ENCODE peak calls at places on chromosomes 6 and 20, in four cellular contexts. J, A, V and C are unnamed samples.

GRCh38 chr20:25204550-25205276 is 9.2 kb downstream of the ENTPD6 start:
- DNase-seq in A (no peak), V (no peak), J (no peak), C (no peak)

GRCh38 chr6:115972679-115973078 is 88.0 kb downstream of the FRK start:
- DNase-seq in V (no peak), A (no peak), J (no peak), C (no peak)

GRCh38 chr20:53961527-53961926 is 108.9 kb downstream of the BCAS1 start:
- DNase-seq in V (no peak), J (no peak), A (no peak), C (no peak)

GRCh38 chr6:32460528-32460927 is 20.8 kb downstream of the HLA-DRA start:
- DNase-seq in A (no peak), V (no peak), J (peak; percentile 9), C (no peak)

GRCh38 chr6:119446623-119447008 is 97.1 kb upstream of the MAN1A1 start:
- DNase-seq in V (peak; percentile 75), A (no peak), J (peak; percentile 68), C (no peak)

GRCh38 chr6:37033255-37033654 is 27.8 kb downstream of the FGD2 start:
- DNase-seq in A (no peak), J (peak; percentile 21), V (peak; percentile 21), C (peak; percentile 8)

GRCh38 chr6:169950558-169950957 is 199.1 kb downstream of the ERMARD start:
- DNase-seq in J (peak; percentile 38), A (no peak), V (no peak), C (no peak)

GRCh38 chr6:9140181-9140580 is 704.8 kb upstream of the SLC35B3 start:
- DNase-seq in A (no peak), V (peak; percentile 12), J (peak; percentile 82), C (peak; percentile 57)

GRCh38 chr6:165571068-165571682 is 91.9 kb downstream of the PDE10A start:
- DNase-seq in J (no peak), A (no peak), V (peak; percentile 93), C (no peak)

GRCh38 chr20:35870541-35871307 is 83.6 kb downstream of the SCAND1 start:
- DNase-seq in J (no peak), A (no peak), V (no peak), C (no peak)

GRCh38 chr6:25375125-25375524 is 96.0 kb downstream of the CARMIL1 start:
- DNase-seq in A (no peak), J (no peak), V (no peak), C (no peak)

GRCh38 chr20:57677323-57677982 is 32.4 kb downstream of the PMEPA1 start:
- DNase-seq in J (no peak), A (no peak), V (no peak), C (no peak)

GRCh38 chr6:80214436-80215022 is 108.1 kb downstream of the BCKDHB start:
- DNase-seq in V (peak; percentile 70), A (peak; percentile 12), J (peak; percentile 67), C (no peak)

GRCh38 chr20:19397676-19398075 is 185.2 kb downstream of the SLC24A3 start:
- DNase-seq in V (no peak), A (no peak), J (no peak), C (no peak)

GRCh38 chr20:48493966-48494365 is 333.8 kb downstream of the PREX1 start:
- DNase-seq in J (no peak), A (no peak), V (no peak), C (no peak)

GRCh38 chr20:2760381-2761305 is 39.8 kb downstream of the CPXM1 start:
- DNase-seq in A (no peak), J (no peak), V (no peak), C (no peak)

GRCh38 chr20:57902478-57902877 is 192.7 kb upstream of the PMEPA1 start:
- DNase-seq in A (no peak), J (peak; percentile 92), V (peak; percentile 16), C (no peak)

GRCh38 chr6:3663081-3663480 is 88.4 kb downstream of the PXDC1 start:
- DNase-seq in J (no peak), V (no peak), A (no peak), C (no peak)

GRCh38 chr6:7900621-7901020 is 10.0 kb downstream of the TXNDC5 start:
- DNase-seq in A (no peak), V (no peak), J (no peak), C (no peak)

GRCh38 chr20:58402827-58403226 is 13.8 kb downstream of the VAPB start:
- DNase-seq in A (no peak), V (no peak), J (no peak), C (no peak)

GRCh38 chr6:11414564-11414963 is 123.0 kb upstream of the TMEM170B start:
- DNase-seq in V (no peak), J (peak; percentile 92), A (no peak), C (no peak)

GRCh38 chr6:2890981-2891767 is 11.9 kb downstream of the SERPINB9 start:
- DNase-seq in A (no peak), V (no peak), J (no peak), C (no peak)

GRCh38 chr6:26594730-26595632 is 1.8 kb upstream of the ABT1 start:
- DNase-seq in V (peak; percentile 86), J (peak; percentile 17), A (peak; percentile 56), C (no peak)

GRCh38 chr20:58086763-58087566 is 141.5 kb downstream of the ANKRD60 start:
- DNase-seq in J (peak; percentile 89), V (peak; percentile 27), A (peak; percentile 45), C (no peak)

DNA sequence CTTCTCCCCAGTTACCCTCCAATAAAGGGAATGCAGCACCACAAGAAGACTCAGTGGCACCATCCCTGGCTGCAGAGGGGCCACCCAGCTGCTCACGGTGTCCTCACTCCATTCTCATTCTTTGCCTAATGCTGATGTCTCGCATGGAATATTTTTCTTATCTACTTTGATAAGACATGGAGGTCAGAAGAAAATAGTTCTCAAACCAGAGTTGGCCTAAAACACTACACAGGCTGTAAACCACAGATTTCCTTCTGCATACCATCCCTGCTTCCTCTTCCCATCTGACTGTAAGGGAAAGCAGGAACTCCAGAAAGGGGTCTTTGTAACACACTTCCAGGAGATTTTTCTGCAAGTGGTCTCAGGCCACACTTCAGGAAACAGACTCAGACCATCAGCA is 43.1 kb upstream of the CD93 start:
- DNase-seq in V (no peak), J (no peak), A (no peak), C (no peak)
- H3K4me1 ChIP-seq in V (peaks cover 6% of the 10 kb centered on the region), J (no peaks in the 10 kb centered on the region), A (peaks cover 67% of the 10 kb centered on the region), C (no peaks in the 10 kb centered on the region)

GRCh38 chr6:157001716-157002115 is 224.5 kb downstream of the ARID1B start:
- DNase-seq in V (no peak), J (no peak), A (no peak), C (no peak)

GRCh38 chr6:156999762-157000161 is 222.6 kb downstream of the ARID1B start:
- DNase-seq in J (no peak), V (no peak), A (no peak), C (no peak)

GRCh38 chr6:157005940-157006339 is 228.8 kb downstream of the ARID1B start:
- DNase-seq in V (no peak), J (no peak), A (no peak), C (no peak)

GRCh38 chr6:157004530-157004929 is 227.4 kb downstream of the ARID1B start:
- DNase-seq in V (no peak), A (no peak), J (no peak), C (no peak)

GRCh38 chr6:157002795-157003194 is 225.6 kb downstream of the ARID1B start:
- DNase-seq in A (no peak), V (no peak), J (no peak), C (no peak)
- H3K27ac ChIP-seq in A (no peak overlapping the region), V (peak overlapping the region; percentile 16), J (no peak overlapping the region), C (no peak overlapping the region)

DNA sequence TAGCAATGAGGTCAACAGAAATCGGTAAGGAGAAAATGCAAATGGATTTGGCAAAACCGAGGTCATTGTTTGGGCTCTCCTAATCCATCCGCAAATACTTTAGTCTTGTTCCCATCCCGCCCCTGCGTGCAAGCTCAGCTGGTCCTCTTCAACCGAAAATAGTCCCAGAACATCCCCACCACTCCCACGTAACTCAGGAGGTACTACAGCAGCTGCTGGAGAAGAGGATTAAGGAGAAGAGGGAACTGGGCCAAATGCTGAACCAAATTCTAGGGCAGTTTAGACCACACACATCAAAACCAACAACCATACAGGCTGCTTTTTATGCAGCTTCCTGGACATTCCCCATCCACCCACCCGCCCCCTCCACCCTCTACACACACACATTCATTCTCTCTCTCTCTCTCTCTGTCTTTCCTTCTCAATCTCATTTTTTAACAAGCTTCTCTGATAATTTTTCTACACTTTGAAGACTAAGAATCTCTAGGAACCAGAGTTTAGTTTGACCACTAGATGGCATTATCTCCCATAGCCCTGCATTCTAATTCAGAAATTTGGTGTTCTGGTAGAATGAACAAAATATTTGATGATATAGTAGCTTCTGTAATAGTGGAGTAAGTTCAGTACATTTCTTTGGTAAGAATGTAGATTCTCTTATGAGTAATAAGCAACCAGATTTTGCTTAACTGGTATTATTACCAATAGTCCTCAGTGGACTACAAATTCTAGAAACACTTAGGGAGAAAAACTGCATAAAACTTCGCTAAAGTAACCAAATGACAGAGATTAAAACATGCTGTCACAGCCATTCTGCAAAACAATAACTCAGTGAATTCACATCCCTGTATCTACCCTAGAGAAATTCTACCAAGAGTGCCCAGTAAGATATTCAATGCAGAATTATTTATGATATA is 52.1 kb upstream of the BEND6 start:
- DNase-seq in J (peak; percentile 72), A (peak; percentile 24), V (peak; percentile 76), C (no peak)
- H3K9ac ChIP-seq in J (no peak overlapping the region), A (no peak overlapping the region), V (peak overlapping the region; percentile 50), C (no peak overlapping the region)

GRCh38 chr6:159093608-159094443 is 49.0 kb upstream of the TAGAP start:
- DNase-seq in J (no peak), A (no peak), V (no peak), C (no peak)
- H3K4me1 ChIP-seq in J (no peaks in the 10 kb centered on the region), A (peaks cover 9% of the 10 kb centered on the region), V (no peaks in the 10 kb centered on the region), C (peaks cover under 1% of the 10 kb centered on the region)

GRCh38 chr6:30491963-30492616 is 2.8 kb downstream of the HLA-E start:
- DNase-seq in J (no peak), A (no peak), V (no peak), C (no peak)
- H3K27ac ChIP-seq in J (no peak overlapping the region), A (no peak overlapping the region), V (no peak overlapping the region), C (no peak overlapping the region)

GRCh38 chr20:49889943-49890650 is 25.2 kb downstream of the SPATA2 start:
- DNase-seq in A (no peak), V (no peak), J (peak; percentile 40), C (no peak)
- H3K9ac ChIP-seq in A (no peak overlapping the region), V (no peak overlapping the region), J (no peak overlapping the region), C (no peak overlapping the region)